ENCODE peak calls at places on chromosomes 5 and 9, in seven cellular contexts. K is H9, D is HTR-8/SVneo, G is NCI-H1417 treated with DMSO at 0.1 percent for 48 hours, R is fibroblast of pulmonary artery, H is left lung, A is GM04503. P is an unnamed sample.

GRCh38 chr5:15852217-15852616 is 327.4 kb downstream of the MARCHF11 start:
- DNase-seq in K (no peak), D (no peak), G (no peak), R (no peak), H (no peak), A (no peak), P (no peak)

GRCh38 chr5:160375166-160375565 is 4.7 kb upstream of the C1QTNF2 start:
- DNase-seq in K (no peak), D (no peak), G (no peak), R (no peak), H (no peak), A (no peak), P (no peak)

GRCh38 chr5:137995077-137995746 is 37.7 kb downstream of the FAM13B start:
- DNase-seq in K (no peak), D (no peak), G (no peak), R (peak), H (no peak), A (no peak), P (no peak)

GRCh38 chr5:83001788-83002381 is 75.3 kb downstream of the TMEM167A start:
- DNase-seq in K (no peak), D (no peak), G (no peak), R (no peak), H (no peak), A (no peak), P (no peak)

GRCh38 chr9:2015581-2016410 is 649 bp downstream of the SMARCA2 start:
- DNase-seq in K (peak), D (peak), G (no peak), R (peak), H (peak), A (no peak), P (no peak)

GRCh38 chr5:159227452-159227851 is 18.1 kb upstream of the RNF145 start:
- DNase-seq in K (no peak), D (no peak), G (no peak), R (no peak), H (no peak), A (no peak), P (no peak)

GRCh38 chr9:129370770-129371169 is 192.7 kb upstream of the IER5L start:
- DNase-seq in K (no peak), D (no peak), G (no peak), R (no peak), H (no peak), A (no peak), P (no peak)

GRCh38 chr5:10828241-10828640 is 67.2 kb upstream of the DAP start:
- DNase-seq in K (no peak), D (no peak), G (no peak), R (no peak), H (no peak), A (peak), P (peak)

GRCh38 chr5:100841358-100842076 is 61.6 kb downstream of the ST8SIA4 start:
- DNase-seq in K (no peak), D (no peak), G (no peak), R (peak), H (no peak), A (no peak), P (no peak)

P was measured in AG09309.